ENCODE peak calls at places on chromosome 12, in six cellular contexts. U is activated CD8-positive, alpha-beta memory T cell treated with anti-CD3 and anti-CD28 coated beads for 1 hour; W is stimulated activated CD4-positive, alpha-beta T cell treated with anti-CD3 and anti-CD28 coated beads, Interleukin-1b, Interleukin-23, amount 100 ng/mL, for 24 hours; H is left ventricle myocardium inferior; Z is lower lobe of right lung; A is T-helper 2 cell. E is an unnamed sample.

GRCh38 chr12:18696971-18697602 is 40.7 kb downstream of the PLCZ1 start:
- DNase-seq in A (no peak), H (no peak), Z (no peak), W (no peak), U (no peak), E (no peak)

GRCh38 chr12:106195638-106196037 is 52.2 kb downstream of the CKAP4 start:
- DNase-seq in H (peak), A (no peak), U (no peak), W (no peak), Z (no peak), E (no peak)

GRCh38 chr12:15592934-15593333 is 196.3 kb downstream of the EPS8 start:
- DNase-seq in H (no peak), W (no peak), U (no peak), A (no peak), Z (no peak), E (no peak)

GRCh38 chr12:43812926-43813325 is 6.8 kb upstream of the TWF1 start:
- DNase-seq in A (no peak), U (no peak), W (no peak), H (no peak), Z (no peak), E (no peak)

GRCh38 chr12:51591020-51591901 is at the start of gene SCN8A:
- DNase-seq in W (peak), U (peak), H (peak), A (peak), Z (no peak), E (peak)

GRCh38 chr12:104533134-104533533 is 76.4 kb downstream of the CHST11 start:
- DNase-seq in Z (no peak), W (no peak), A (no peak), H (no peak), U (no peak), E (no peak)

GRCh38 chr12:132424118-132424438 is 65.9 kb upstream of the FBRSL1 start:
- DNase-seq in Z (no peak), A (no peak), H (no peak), U (no peak), W (no peak), E (no peak)

GRCh38 chr12:110699591-110700445 is 10.9 kb upstream of the HVCN1 start:
- DNase-seq in H (no peak), U (no peak), A (no peak), W (no peak), Z (no peak), E (no peak)

GRCh38 chr12:14554281-14555008 is 13.2 kb downstream of the PLBD1 start:
- DNase-seq in H (peak), U (no peak), W (no peak), A (no peak), Z (peak), E (no peak)

GRCh38 chr12:123389560-123390351 is 5.8 kb downstream of the KMT5A start:
- DNase-seq in U (no peak), A (no peak), Z (peak), H (peak), W (peak), E (peak)

GRCh38 chr12:113758165-113758924 is 207.8 kb downstream of the RBM19 start:
- DNase-seq in Z (no peak), H (no peak), A (no peak), W (no peak), U (no peak), E (no peak)

E was measured in activated T-helper 9 cell treated with anti-CD3 and anti-CD28 coated beads, Interleukin-2, amount 50 U/mL, for 16 hours.